ENCODE peak calls at places on chromosomes 3 and 15, in four cellular contexts. F is IMR-90, Z is neuronal stem cell, H is H1. T is an unnamed sample.
A peak's percentile ranks its signal among the peaks of the same experiment; 100 is the strongest.

GRCh38 chr3:62373215-62373614 is at the start of gene FEZF2:
- DNase-seq in F (no peak), H (peak; percentile 77), Z (no peak), T (no peak)

GRCh38 chr3:2106438-2106837 is 7.8 kb downstream of the CNTN4 start:
- DNase-seq in H (no peak), Z (no peak), F (no peak), T (no peak)

GRCh38 chr15:74265046-74265639 is 29.0 kb downstream of the CCDC33 start:
- DNase-seq in Z (peak; percentile 87), H (peak; percentile 87), F (peak; percentile 18), T (peak; percentile 44)

GRCh38 chr15:39914977-39915376 is 5.1 kb downstream of the GPR176 start:
- DNase-seq in Z (no peak), F (no peak), H (no peak), T (no peak)

GRCh38 chr3:186514296-186515002 is 29.7 kb downstream of the CRYGS start:
- DNase-seq in Z (no peak), H (no peak), F (no peak), T (peak; percentile 6)

GRCh38 chr3:112619295-112619694 is 21.6 kb downstream of the CCDC80 start:
- DNase-seq in Z (no peak), F (peak; percentile 51), H (no peak), T (no peak)

GRCh38 chr3:70516081-70516480 is 203.6 kb upstream of the MDFIC2 start:
- DNase-seq in Z (no peak), H (no peak), F (no peak), T (no peak)

GRCh38 chr15:22241451-22241850 is 161.1 kb downstream of the OR4M2 start:
- DNase-seq in F (no peak), H (no peak), Z (no peak), T (no peak)

GRCh38 chr15:39232512-39232911 is 348.4 kb upstream of the THBS1 start:
- DNase-seq in H (no peak), Z (no peak), F (peak; percentile 95), T (peak; percentile 91)

GRCh38 chr3:57176045-57176444 is 10.9 kb upstream of the IL17RD start:
- DNase-seq in H (no peak), Z (no peak), F (no peak), T (no peak)

GRCh38 chr3:141231923-141232861 is 567 bp downstream of the PXYLP1 start:
- DNase-seq in F (no peak), Z (peak; percentile 29), H (peak; percentile 75), T (peak; percentile 18)

GRCh38 chr3:113405180-113405579 is 36.1 kb downstream of the CFAP44 start:
- DNase-seq in Z (no peak), F (peak; percentile 62), H (no peak), T (peak; percentile 27)

GRCh38 chr3:174440741-174441587 is 418.2 kb upstream of the NAALADL2 start:
- DNase-seq in H (peak; percentile 88), Z (peak; percentile 85), F (peak; percentile 92), T (peak; percentile 91)

GRCh38 chr3:73143821-73144237 is 82.4 kb downstream of the EBLN2 start:
- DNase-seq in Z (no peak), F (no peak), H (no peak), T (no peak)

GRCh38 chr15:39171944-39172368 is 408.9 kb upstream of the THBS1 start:
- DNase-seq in H (peak; percentile 58), Z (peak; percentile 59), F (peak; percentile 99), T (peak; percentile 97)

GRCh38 chr3:47583320-47584075 is 4.8 kb upstream of the CSPG5 start:
- DNase-seq in H (no peak), F (peak; percentile 19), Z (no peak), T (peak; percentile 12)

GRCh38 chr3:139199421-139200010 is 144.3 kb upstream of the MRPS22 start:
- DNase-seq in Z (no peak), F (no peak), H (no peak), T (no peak)

GRCh38 chr15:56871867-56872266 is 46.6 kb upstream of the TCF12 start:
- DNase-seq in H (no peak), Z (no peak), F (peak; percentile 23), T (peak; percentile 7)

GRCh38 chr3:101842245-101842934 is 6.9 kb upstream of the NFKBIZ start:
- DNase-seq in F (no peak), H (peak; percentile 52), Z (peak; percentile 63), T (peak; percentile 11)

GRCh38 chr15:89114974-89115373 is 26.7 kb downstream of the ABHD2 start:
- DNase-seq in H (no peak), Z (no peak), F (peak; percentile 84), T (peak; percentile 37)

GRCh38 chr3:17057316-17057715 is 172.6 kb downstream of the PLCL2 start:
- DNase-seq in H (no peak), Z (no peak), F (peak; percentile 69), T (no peak)

GRCh38 chr3:188389711-188390346 is 235.9 kb downstream of the LPP start:
- DNase-seq in H (no peak), Z (no peak), F (no peak), T (no peak)

GRCh38 chr15:33852570-33852969 is 115.7 kb upstream of the CHRM5 start:
- DNase-seq in F (peak; percentile 78), H (no peak), Z (no peak), T (peak; percentile 63)

GRCh38 chr3:125324341-125324740 is 50.8 kb downstream of the ZNF148 start:
- DNase-seq in H (no peak), F (no peak), Z (no peak), T (no peak)

GRCh38 chr3:53498993-53499641 is 4.7 kb downstream of the CACNA1D start:
- DNase-seq in Z (no peak), F (no peak), H (no peak), T (no peak)

GRCh38 chr3:191378142-191378541 is 47.8 kb upstream of the UTS2B start:
- DNase-seq in H (no peak), Z (no peak), F (no peak), T (no peak)

GRCh38 chr3:38998086-38998485 is 53.7 kb downstream of the SCN11A start:
- DNase-seq in F (peak; percentile 82), H (no peak), Z (no peak), T (peak; percentile 67)

GRCh38 chr3:155646128-155646527 is 98.7 kb downstream of the PLCH1 start:
- DNase-seq in H (no peak), Z (no peak), F (no peak), T (no peak)

GRCh38 chr3:52159503-52159902 is 5.3 kb upstream of the POC1A start:
- DNase-seq in F (no peak), Z (no peak), H (no peak), T (no peak)

GRCh38 chr3:71752911-71753715 is 542 bp upstream of the GPR27 start:
- DNase-seq in Z (no peak), H (peak; percentile 61), F (no peak), T (no peak)

GRCh38 chr3:71751602-71752001 is 2.1 kb upstream of the GPR27 start:
- DNase-seq in H (no peak), Z (no peak), F (no peak), T (no peak)

GRCh38 chr3:71759401-71759800 is 5.7 kb downstream of the GPR27 start:
- DNase-seq in Z (no peak), H (no peak), F (no peak), T (no peak)

GRCh38 chr3:71753716-71754609 is at the start of gene GPR27:
- DNase-seq in H (peak; percentile 72), Z (no peak), F (peak; percentile 12), T (peak; percentile 37)

GRCh38 chr3:71754610-71755253 is 1.1 kb downstream of the GPR27 start:
- DNase-seq in Z (no peak), H (peak; percentile 55), F (no peak), T (no peak)
- H3K4me3 ChIP-seq in Z (peak overlapping the region; percentile 98), H (peak overlapping the region; percentile 58), F (no peak overlapping the region), T (no peak overlapping the region)

GRCh38 chr3:4980229-4981159 is 1.3 kb downstream of the BHLHE40 start:
- DNase-seq in F (peak; percentile 92), Z (peak; percentile 59), H (peak; percentile 98), T (peak; percentile 93)
- H3K14ac ChIP-seq in F (peak overlapping the region; percentile 98), Z (no peak overlapping the region), H (no peak overlapping the region), T (peak overlapping the region; percentile 100)

GRCh38 chr15:67512140-67512539 is 8.8 kb upstream of the C15orf61 start:
- DNase-seq in Z (no peak), F (no peak), H (no peak), T (no peak)

GRCh38 chr15:67508367-67508766 is 12.6 kb upstream of the C15orf61 start:
- DNase-seq in F (peak; percentile 61), H (no peak), Z (no peak), T (no peak)

GRCh38 chr15:67511606-67512005 is 9.3 kb upstream of the C15orf61 start:
- DNase-seq in Z (no peak), H (no peak), F (peak; percentile 11), T (no peak)

GRCh38 chr15:67509918-67510317 is 11.0 kb upstream of the C15orf61 start:
- DNase-seq in F (no peak), Z (no peak), H (no peak), T (no peak)

DNA sequence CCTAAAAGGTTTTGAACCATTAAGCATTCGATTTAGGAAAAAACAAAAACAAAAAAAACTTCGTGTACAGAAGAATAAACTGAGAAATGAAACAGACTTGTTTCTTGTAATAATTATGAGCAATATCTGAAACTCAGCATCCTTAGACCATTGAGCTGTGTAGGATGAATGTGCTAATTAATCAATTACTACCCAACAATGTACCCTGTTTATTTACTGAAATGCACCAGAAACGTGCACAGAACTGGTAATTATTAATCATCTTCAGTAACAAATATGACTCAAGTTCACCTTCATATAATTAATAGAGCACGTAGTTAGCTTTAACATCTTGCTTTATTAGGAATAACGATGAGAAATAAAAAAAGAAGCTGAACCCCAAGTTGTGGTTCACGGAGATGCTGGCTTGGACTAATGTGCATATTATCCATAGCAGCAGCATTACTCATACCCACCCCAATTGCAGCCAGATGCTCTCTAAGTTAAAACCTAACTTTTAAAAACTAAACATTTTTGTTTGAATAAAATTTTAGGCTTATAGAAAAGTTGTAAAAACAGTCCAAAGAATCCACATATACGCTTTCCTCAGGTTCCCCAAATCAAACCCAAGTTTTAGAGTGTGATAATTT is 10.2 kb upstream of the C15orf61 start:
- DNase-seq in H (no peak), Z (no peak), F (peak; percentile 80), T (peak; percentile 24)
- H2BK15ac ChIP-seq in H (no peak overlapping the region), Z (no peak overlapping the region), F (no peak overlapping the region), T (no peak overlapping the region)

GRCh38 chr3:84223512-84223911 is 735.3 kb upstream of the CADM2 start:
- DNase-seq in H (no peak), F (no peak), Z (no peak), T (no peak)
- H3K4me3 ChIP-seq in H (no peak overlapping the region), F (no peak overlapping the region), Z (no peak overlapping the region), T (no peak overlapping the region)

GRCh38 chr15:79003301-79003700 is 58.5 kb upstream of the CTSH start:
- DNase-seq in Z (no peak), H (no peak), F (peak; percentile 70), T (peak; percentile 66)
- H3K14ac ChIP-seq in Z (no peak overlapping the region), H (no peak overlapping the region), F (peak overlapping the region; percentile 39), T (no peak overlapping the region)

GRCh38 chr3:124246366-124246765 is 254.4 kb upstream of the ROPN1 start:
- DNase-seq in F (peak; percentile 31), Z (no peak), H (no peak), T (no peak)

GRCh38 chr3:124246949-124247348 is 255.0 kb upstream of the ROPN1 start:
- DNase-seq in H (no peak), Z (no peak), F (peak; percentile 25), T (no peak)

GRCh38 chr3:124248471-124249028 is 256.6 kb upstream of the ROPN1 start:
- DNase-seq in H (no peak), Z (no peak), F (peak; percentile 91), T (peak; percentile 84)

GRCh38 chr3:124250053-124250452 is 258.1 kb upstream of the ROPN1 start:
- DNase-seq in Z (no peak), H (no peak), F (no peak), T (no peak)
- H2BK15ac ChIP-seq in Z (no peak overlapping the region), H (no peak overlapping the region), F (no peak overlapping the region), T (peak overlapping the region; percentile 53)

GRCh38 chr15:67157779-67158366 is 92.5 kb downstream of the SMAD3 start:
- DNase-seq in H (no peak), F (no peak), Z (no peak), T (no peak)
- H3K4me3 ChIP-seq in H (no peak overlapping the region), F (no peak overlapping the region), Z (no peak overlapping the region), T (no peak overlapping the region)